ENCODE peak calls at places on chromosomes 16 and 17, in six cellular contexts. Z is upper lobe of right lung, Y is transverse colon, X is endodermal cell, H is endothelial cell of umbilical vein, G is tibial nerve. R is an unnamed sample. For H3K4me1, the result is how much of the 10 kb centered on the place peaks cover.

GRCh38 chr16:88429387-88430184 is 23.5 kb upstream of the ZFPM1 start:
- DNase-seq in Z (no peak), Y (no peak), X (no peak), H (no peak), G (no peak), R (no peak)

GRCh38 chr17:73307130-73307529 is 4.7 kb downstream of the CDC42EP4 start:
- DNase-seq in Z (peak), Y (peak), X (no peak), H (no peak), G (no peak), R (no peak)

GRCh38 chr17:56914641-56915263 is 903 bp upstream of the TRIM25 start:
- DNase-seq in Z (no peak), Y (no peak), X (no peak), H (no peak), G (no peak), R (no peak)

GRCh38 chr16:67848118-67848517 is 625 bp upstream of the CENPT start:
- DNase-seq in Z (no peak), Y (no peak), X (no peak), H (no peak), G (no peak), R (no peak)

GRCh38 chr17:20009302-20010098 is at the start of gene SPECC1:
- DNase-seq in Z (peak), Y (peak), X (peak), H (peak), G (peak), R (peak)

GRCh38 chr16:70374213-70374612 is 27.5 kb downstream of the DDX19A start:
- DNase-seq in Z (no peak), Y (no peak), X (no peak), H (no peak), G (no peak), R (no peak)

GRCh38 chr17:36942631-36943125 is 5.4 kb downstream of the LHX1 start:
- DNase-seq in Z (no peak), Y (no peak), X (peak), H (no peak), G (no peak), R (no peak)

GRCh38 chr17:50123649-50124349 is 6.2 kb downstream of the SAMD14 start:
- DNase-seq in Z (no peak), Y (no peak), X (peak), H (no peak), G (no peak), R (peak)

GRCh38 chr16:71504901-71505300 is 15.8 kb upstream of the ZNF19 start:
- DNase-seq in Z (no peak), Y (no peak), X (no peak), H (no peak), G (no peak), R (no peak)

GRCh38 chr16:66549284-66550131 is at the start of gene TK2:
- DNase-seq in Z (peak), Y (peak), X (peak), H (peak), G (peak), R (peak)

GRCh38 chr16:14300631-14301149 is 229.6 kb downstream of the MRTFB start:
- DNase-seq in Z (peak), Y (peak), X (peak), H (peak), G (peak), R (peak)

GRCh38 chr17:78675836-78676235 is 98.6 kb upstream of the DNAH17 start:
- DNase-seq in Z (peak), Y (no peak), X (no peak), H (no peak), G (no peak), R (no peak)

GRCh38 chr17:8038954-8039610 is at the start of gene ALOX15B:
- DNase-seq in Z (peak), Y (peak), X (peak), H (no peak), G (no peak), R (no peak)

GRCh38 chr16:28585674-28586073 is 11.2 kb downstream of the SULT1A2 start:
- DNase-seq in Z (no peak), Y (peak), X (no peak), H (no peak), G (no peak), R (no peak)

GRCh38 chr17:63647936-63648335 is 25.7 kb downstream of the MAP3K3 start:
- DNase-seq in Z (no peak), Y (no peak), X (peak), H (no peak), G (no peak), R (no peak)

GRCh38 chr17:20234266-20234665 is 225.1 kb downstream of the SPECC1 start:
- DNase-seq in Z (no peak), Y (no peak), X (no peak), H (no peak), G (no peak), R (no peak)

GRCh38 chr16:86570542-86571196 is 4.0 kb downstream of the FOXC2 start:
- DNase-seq in Z (no peak), Y (no peak), X (peak), H (no peak), G (no peak), R (no peak)
- H3K4me1 ChIP-seq in Z (under half), Y (under half), X (under half), H (under half), G (under half), R (under half)

GRCh38 chr17:80204626-80205468 is 15.3 kb downstream of the SGSH start:
- DNase-seq in Z (no peak), Y (no peak), X (no peak), H (no peak), G (no peak), R (no peak)

GRCh38 chr17:80201446-80201845 is 18.7 kb downstream of the SGSH start:
- DNase-seq in Z (no peak), Y (no peak), X (no peak), H (no peak), G (no peak), R (no peak)

GRCh38 chr17:80202197-80202596 is 17.9 kb downstream of the SGSH start:
- DNase-seq in Z (no peak), Y (no peak), X (no peak), H (no peak), G (no peak), R (no peak)

GRCh38 chr17:80208050-80208449 is 12.1 kb downstream of the SGSH start:
- DNase-seq in Z (no peak), Y (no peak), X (no peak), H (no peak), G (no peak), R (peak)

DNA sequence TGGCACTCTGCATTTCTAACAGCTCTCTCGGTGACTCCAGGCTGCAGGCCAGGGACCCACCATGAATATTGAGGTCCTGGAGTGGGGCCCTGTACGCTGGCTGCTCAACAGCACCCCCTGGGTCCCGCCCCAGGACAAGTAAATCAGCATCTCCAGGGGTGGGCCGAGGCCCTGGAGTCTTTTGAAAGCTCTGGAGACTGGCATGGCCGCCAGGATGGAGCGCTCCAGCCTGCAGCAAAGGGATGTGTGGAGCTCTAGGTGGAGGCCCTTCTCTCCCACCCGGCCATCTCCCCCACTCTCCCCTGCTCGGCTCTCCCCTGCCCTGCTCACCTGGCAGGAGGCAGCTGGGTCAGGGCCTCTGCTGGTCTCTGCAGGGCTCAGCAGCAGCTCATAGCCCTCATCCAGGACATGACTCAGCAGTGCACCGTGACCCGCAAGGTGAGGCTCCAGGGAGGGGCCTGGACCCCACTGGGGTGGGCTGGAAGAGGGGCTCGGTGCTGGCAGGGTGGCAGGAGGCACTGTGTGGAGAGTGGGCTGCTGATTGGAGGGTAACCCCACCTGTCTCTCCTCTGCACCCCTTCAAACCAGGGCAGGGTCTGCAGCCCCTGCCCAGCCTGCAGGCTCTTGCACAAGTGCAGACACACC is 16.6 kb downstream of the SGSH start:
- DNase-seq in Z (no peak), Y (no peak), X (peak), H (no peak), G (no peak), R (no peak)
- TF ChIP-seq CTCF in Z (no peak), Y (no peak), X (peak), H (no peak), G (no peak), R (no peak)

GRCh38 chr17:48871551-48872351 is 20.8 kb upstream of the ATP5MC1 start:
- DNase-seq in Z (no peak), Y (peak), X (peak), H (peak), G (peak), R (peak)
- H3K4me1 ChIP-seq in Z (under half), Y (under half), X (under half), H (under half), G (under half), R (under half)

GRCh38 chr16:740764-741505 is at the start of gene CIAO3:
- DNase-seq in Z (peak), Y (peak), X (peak), H (peak), G (peak), R (peak)

GRCh38 chr16:741986-742629 is 1.3 kb upstream of the CIAO3 start:
- DNase-seq in Z (no peak), Y (no peak), X (no peak), H (no peak), G (no peak), R (no peak)

GRCh38 chr16:745739-746138 is 4.9 kb upstream of the CIAO3 start:
- DNase-seq in Z (peak), Y (no peak), X (peak), H (no peak), G (no peak), R (no peak)

GRCh38 chr16:746637-747036 is 5.8 kb upstream of the CIAO3 start:
- DNase-seq in Z (no peak), Y (no peak), X (no peak), H (no peak), G (no peak), R (no peak)

DNA sequence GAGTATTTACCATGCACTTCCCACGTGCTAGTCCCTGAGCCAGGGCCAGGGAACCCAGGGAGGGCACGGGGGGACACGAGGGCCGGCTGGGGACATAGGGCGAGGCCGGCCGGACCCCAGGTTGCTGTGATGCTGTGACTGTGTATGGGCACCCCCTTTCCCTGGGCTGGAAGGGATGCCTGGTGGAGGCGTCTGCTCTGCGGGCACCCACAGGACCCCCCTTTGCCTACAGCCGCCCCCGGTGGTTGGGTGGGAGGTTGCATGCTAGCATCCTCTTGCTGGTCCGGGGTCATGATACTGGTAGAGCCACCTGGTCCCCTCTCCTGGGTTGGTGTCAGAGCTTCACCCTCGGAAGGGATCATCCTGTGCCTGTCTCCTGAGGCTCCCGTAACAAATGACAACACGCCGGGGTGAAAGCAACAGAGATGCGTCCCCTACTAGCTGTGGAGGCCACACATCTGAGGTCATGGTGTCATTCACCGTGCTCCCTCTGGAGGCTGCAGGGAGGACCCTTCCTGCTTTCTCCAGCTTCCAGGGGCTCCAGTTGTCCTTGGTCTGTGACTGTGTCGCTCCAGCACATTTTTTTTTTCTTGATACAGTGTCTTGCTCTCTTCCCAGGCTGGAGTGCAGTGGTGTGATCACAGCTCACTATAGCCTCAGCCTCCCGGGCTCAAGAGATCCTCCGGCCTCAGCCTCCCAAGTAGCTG is 3.1 kb upstream of the CIAO3 start:
- DNase-seq in Z (no peak), Y (no peak), X (peak), H (no peak), G (no peak), R (no peak)
- TF ChIP-seq CTCF in Z (no peak), Y (no peak), X (peak), H (peak), G (no peak), R (no peak)

DNA sequence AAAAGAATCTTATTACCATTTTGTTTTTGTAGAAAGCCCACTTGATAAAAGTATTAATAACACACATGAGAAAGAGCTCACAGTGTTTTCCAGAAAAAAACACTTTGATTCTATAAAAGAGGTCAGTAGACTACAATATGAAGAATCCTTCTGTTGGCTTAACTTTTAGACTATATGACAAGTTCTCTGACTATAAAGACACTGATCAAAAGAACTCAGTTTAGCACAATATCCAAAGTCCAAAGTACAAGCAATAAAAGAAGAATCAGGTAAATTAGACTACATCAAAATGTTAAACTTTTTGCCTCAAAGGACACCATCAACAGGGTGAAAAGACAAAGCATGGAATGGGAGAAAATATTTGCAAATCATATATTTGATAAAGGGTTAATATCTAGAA is 11.2 kb upstream of the SMG1 start:
- DNase-seq in Z (no peak), Y (no peak), X (no peak), H (no peak), G (no peak), R (no peak)
- H3K4me1 ChIP-seq in Z (under half), Y (under half), X (under half), H (under half), G (under half), R (under half)

DNA sequence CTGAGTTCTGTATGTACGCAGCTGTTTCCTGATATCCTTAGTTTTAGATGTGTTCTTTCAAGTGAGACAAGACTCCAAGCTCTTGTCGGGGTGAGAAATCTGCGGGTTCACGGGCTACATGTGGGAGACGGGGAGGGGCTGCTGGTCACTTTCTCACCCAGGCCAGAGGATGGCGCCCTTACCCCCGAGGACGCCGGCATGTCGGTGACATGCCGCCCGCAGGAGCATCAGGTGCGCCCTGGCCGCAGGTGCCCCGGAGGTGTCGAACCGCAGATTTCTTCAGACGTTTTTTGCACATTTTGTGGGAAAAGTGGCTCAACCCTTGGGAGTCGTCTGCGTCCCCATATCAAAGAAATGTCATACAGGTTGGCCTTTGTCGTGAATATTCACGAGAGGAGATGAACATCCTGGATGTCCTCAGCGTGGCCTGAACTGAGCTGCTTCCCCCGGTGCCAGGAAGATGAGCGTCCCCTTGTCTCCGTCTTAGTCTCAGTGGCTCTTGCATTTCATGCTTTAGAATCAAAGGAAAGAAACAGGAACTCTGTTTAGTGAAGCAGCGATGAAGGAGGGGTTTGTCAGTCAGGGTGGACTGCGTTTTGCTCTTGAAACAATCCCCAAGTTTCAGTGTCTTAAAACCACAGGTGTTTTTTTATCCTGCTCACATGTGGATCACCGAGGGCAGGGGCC is 75.3 kb upstream of the ZNF750 start:
- DNase-seq in Z (no peak), Y (no peak), X (no peak), H (no peak), G (no peak), R (no peak)
- TF ChIP-seq CTCF in Z (no peak), Y (no peak), X (peak), H (peak), G (no peak), R (no peak)